ENCODE peak calls at places on chromosome 1, in four cellular contexts. One of them, this sample, is unnamed.

GRCh38 chr1:223712856-223713494 is 636 bp downstream of the CAPN2 start:
- DNase-seq in GM12878: no peak
- DNase-seq in K562: peak; percentile 82
- DNase-seq in HepG2: no peak
- DNase-seq in this sample: peak; percentile 25

GRCh38 chr1:247293047-247293446 is 37.2 kb downstream of the VN1R5 start:
- DNase-seq in GM12878: no peak
- DNase-seq in K562: no peak
- DNase-seq in HepG2: no peak
- DNase-seq in this sample: no peak

GRCh38 chr1:155940993-155941844 is at the start of gene RXFP4:
- DNase-seq in HepG2: peak; percentile 50
- DNase-seq in K562: no peak
- DNase-seq in GM12878: no peak
- DNase-seq in this sample: peak; percentile 25

GRCh38 chr1:213162338-213162737 is 111.3 kb downstream of the RPS6KC1 start:
- DNase-seq in GM12878: no peak
- DNase-seq in K562: no peak
- DNase-seq in HepG2: no peak
- DNase-seq in this sample: no peak

GRCh38 chr1:180230791-180231505 is 884 bp downstream of the LHX4 start:
- DNase-seq in K562: no peak
- DNase-seq in HepG2: no peak
- DNase-seq in GM12878: no peak
- DNase-seq in this sample: peak; percentile 34

GRCh38 chr1:201718346-201719202 is 110.4 kb upstream of the IPO9 start:
- DNase-seq in K562: peak; percentile 87
- DNase-seq in GM12878: no peak
- DNase-seq in HepG2: no peak
- DNase-seq in this sample: no peak

GRCh38 chr1:239811211-239811902 is 280.3 kb upstream of the FMN2 start:
- DNase-seq in HepG2: no peak
- DNase-seq in K562: no peak
- DNase-seq in GM12878: no peak
- DNase-seq in this sample: no peak

GRCh38 chr1:5992034-5992813 is at the start of gene NPHP4:
- DNase-seq in HepG2: peak; percentile 98
- DNase-seq in K562: peak; percentile 99
- DNase-seq in GM12878: peak; percentile 99
- DNase-seq in this sample: peak; percentile 100

GRCh38 chr1:192401832-192402231 is 85.0 kb downstream of the RGS21 start:
- DNase-seq in K562: no peak
- DNase-seq in GM12878: no peak
- DNase-seq in HepG2: no peak
- DNase-seq in this sample: peak; percentile 4

GRCh38 chr1:91803847-91804545 is 82.0 kb downstream of the TGFBR3 start:
- DNase-seq in GM12878: peak; percentile 95
- DNase-seq in K562: no peak
- DNase-seq in HepG2: no peak
- DNase-seq in this sample: no peak

GRCh38 chr1:10319750-10320149 is 79.1 kb upstream of the PGD start:
- DNase-seq in HepG2: no peak
- DNase-seq in GM12878: no peak
- DNase-seq in K562: no peak
- DNase-seq in this sample: no peak

GRCh38 chr1:235041201-235041600 is 87.4 kb downstream of the TOMM20 start:
- DNase-seq in K562: no peak
- DNase-seq in HepG2: no peak
- DNase-seq in GM12878: no peak
- DNase-seq in this sample: no peak

GRCh38 chr1:162185299-162185698 is 115.8 kb downstream of the NOS1AP start:
- DNase-seq in HepG2: no peak
- DNase-seq in GM12878: no peak
- DNase-seq in K562: no peak
- DNase-seq in this sample: no peak

DNA sequence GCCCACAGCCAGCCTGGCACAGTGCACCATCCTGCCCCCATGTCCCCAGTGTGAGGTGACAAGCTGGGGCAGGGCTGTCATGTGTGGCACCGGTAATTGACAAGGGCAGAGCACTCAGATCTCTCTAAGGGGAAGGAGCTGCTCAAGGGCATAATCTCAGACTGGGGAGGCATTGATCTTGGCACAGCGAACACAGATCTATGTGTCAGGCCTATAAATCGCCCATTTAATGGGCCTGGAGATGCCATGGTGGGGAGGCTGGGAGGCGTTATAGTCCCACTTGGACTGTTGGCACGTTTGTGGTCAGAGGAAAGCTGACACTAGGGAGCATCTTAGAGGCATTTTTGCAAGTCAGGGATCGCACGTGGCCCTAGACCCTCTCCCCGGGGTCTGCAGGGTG is 594.1 kb downstream of the PTPRU start:
- DNase-seq in K562: no peak
- DNase-seq in GM12878: no peak
- DNase-seq in HepG2: no peak
- DNase-seq in this sample: no peak
- H3K79me2 ChIP-seq in K562: no peaks in the 10 kb centered on the region
- H3K79me2 ChIP-seq in GM12878: no peaks in the 10 kb centered on the region
- H3K79me2 ChIP-seq in HepG2: no peaks in the 10 kb centered on the region
- H3K79me2 ChIP-seq in this sample: no peaks in the 10 kb centered on the region

GRCh38 chr1:93435443-93435842 is 12.5 kb upstream of the FNBP1L start:
- DNase-seq in HepG2: no peak
- DNase-seq in GM12878: no peak
- DNase-seq in K562: no peak
- DNase-seq in this sample: no peak

GRCh38 chr1:93440272-93440671 is 7.6 kb upstream of the FNBP1L start:
- DNase-seq in GM12878: no peak
- DNase-seq in HepG2: peak; percentile 71
- DNase-seq in K562: no peak
- DNase-seq in this sample: no peak

GRCh38 chr1:93438716-93439115 is 9.2 kb upstream of the FNBP1L start:
- DNase-seq in HepG2: no peak
- DNase-seq in K562: no peak
- DNase-seq in GM12878: no peak
- DNase-seq in this sample: no peak

GRCh38 chr1:93436496-93436895 is 11.4 kb upstream of the FNBP1L start:
- DNase-seq in GM12878: no peak
- DNase-seq in K562: no peak
- DNase-seq in HepG2: no peak
- DNase-seq in this sample: no peak

GRCh38 chr1:93437976-93438605 is 9.8 kb upstream of the FNBP1L start:
- DNase-seq in GM12878: no peak
- DNase-seq in HepG2: peak; percentile 49
- DNase-seq in K562: peak; percentile 23
- DNase-seq in this sample: peak; percentile 69
- TF ChIP-seq MYC in GM12878: no peak
- TF ChIP-seq MYC in HepG2: no peak
- TF ChIP-seq MYC in K562: no peak
- TF ChIP-seq MYC in this sample: no peak

GRCh38 chr1:65527211-65527610 is 106.7 kb downstream of the LEPR start:
- DNase-seq in HepG2: no peak
- DNase-seq in K562: no peak
- DNase-seq in GM12878: no peak
- DNase-seq in this sample: peak; percentile 90
- TF ChIP-seq EZH2 in HepG2: no peak
- TF ChIP-seq EZH2 in K562: no peak
- TF ChIP-seq EZH2 in GM12878: no peak
- TF ChIP-seq EZH2 in this sample: no peak

GRCh38 chr1:52739699-52740467 is 13.6 kb downstream of the ZYG11B start:
- DNase-seq in HepG2: no peak
- DNase-seq in K562: no peak
- DNase-seq in GM12878: no peak
- DNase-seq in this sample: no peak
- H3K79me2 ChIP-seq in HepG2: peaks cover 2% of the 10 kb centered on the region
- H3K79me2 ChIP-seq in K562: peaks cover 17% of the 10 kb centered on the region
- H3K79me2 ChIP-seq in GM12878: peaks cover 2% of the 10 kb centered on the region
- H3K79me2 ChIP-seq in this sample: peaks cover 10% of the 10 kb centered on the region

DNA sequence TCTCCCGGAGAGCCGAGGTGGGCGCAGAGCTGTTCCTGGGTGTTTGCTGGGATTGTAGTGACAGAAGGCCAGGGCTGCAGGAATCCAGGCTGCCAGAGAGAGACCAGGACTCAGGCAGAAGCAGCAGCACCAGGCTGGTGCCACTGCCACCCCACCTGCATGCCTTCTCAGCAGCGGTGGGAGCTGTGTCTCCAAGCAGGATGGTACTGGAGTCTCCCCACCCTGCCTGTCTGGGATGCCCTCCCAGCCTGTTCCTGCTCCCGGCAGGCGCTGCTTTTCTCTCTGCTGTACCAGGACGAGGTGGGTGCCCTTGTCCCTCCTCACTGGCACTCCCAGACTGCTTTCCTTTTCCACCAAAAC is 4.5 kb upstream of the HES4 start:
- DNase-seq in GM12878: no peak
- DNase-seq in HepG2: no peak
- DNase-seq in K562: no peak
- DNase-seq in this sample: no peak
- TF ChIP-seq MYC in GM12878: no peak
- TF ChIP-seq MYC in HepG2: no peak
- TF ChIP-seq MYC in K562: no peak
- TF ChIP-seq MYC in this sample: no peak

GRCh38 chr1:56964349-56964748 is 1.5 kb downstream of the C8B start:
- DNase-seq in K562: no peak
- DNase-seq in GM12878: no peak
- DNase-seq in HepG2: no peak
- DNase-seq in this sample: no peak
- TF ChIP-seq EZH2 in K562: no peak
- TF ChIP-seq EZH2 in GM12878: no peak
- TF ChIP-seq EZH2 in HepG2: no peak
- TF ChIP-seq EZH2 in this sample: no peak

DNA sequence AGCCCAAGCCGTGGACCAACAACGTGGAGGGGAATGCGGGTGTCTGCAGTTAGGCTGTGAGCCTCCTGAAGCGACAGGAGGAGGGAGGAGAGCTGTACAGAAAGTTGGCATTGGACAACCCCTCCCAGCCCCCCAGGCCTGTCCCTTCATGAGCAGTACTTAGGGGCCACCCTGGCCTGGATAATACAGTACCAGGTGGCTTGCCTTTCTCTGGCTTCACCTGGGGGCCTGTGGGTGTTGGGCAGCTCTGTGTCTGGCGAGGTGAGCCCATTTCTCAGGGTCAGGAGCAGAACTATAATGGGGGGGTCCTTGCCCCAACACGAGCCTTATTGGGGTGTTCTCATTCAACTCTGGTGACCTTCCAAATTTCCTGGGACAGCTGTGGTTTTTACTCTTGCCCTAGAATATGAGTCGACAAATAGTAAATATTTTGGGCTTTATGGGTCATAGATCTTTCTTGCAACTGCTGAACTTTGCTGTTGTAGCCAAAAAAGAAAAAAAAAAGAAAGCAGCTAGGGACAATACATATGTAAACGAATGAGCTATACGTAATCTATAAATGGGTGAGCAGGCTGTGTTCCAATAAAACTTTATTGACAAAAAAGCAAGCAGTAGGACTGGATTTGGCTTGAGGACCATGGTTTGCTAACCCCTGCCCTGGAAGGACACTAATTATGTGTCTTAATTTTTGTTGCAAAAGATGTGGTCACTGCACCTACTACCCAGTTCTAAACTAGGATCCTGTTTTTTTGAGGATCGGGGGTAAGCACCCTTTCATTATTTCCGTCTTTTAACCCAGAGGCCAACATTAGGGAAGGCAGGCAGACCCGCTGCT is 11.4 kb downstream of the COQ8A start:
- DNase-seq in GM12878: no peak
- DNase-seq in HepG2: no peak
- DNase-seq in K562: no peak
- DNase-seq in this sample: no peak
- H3K79me2 ChIP-seq in GM12878: no peaks in the 10 kb centered on the region
- H3K79me2 ChIP-seq in HepG2: peaks cover 93% of the 10 kb centered on the region
- H3K79me2 ChIP-seq in K562: peaks cover 12% of the 10 kb centered on the region
- H3K79me2 ChIP-seq in this sample: no peaks in the 10 kb centered on the region

GRCh38 chr1:36091698-36092097 is 3.0 kb downstream of the ADPRS start:
- DNase-seq in K562: no peak
- DNase-seq in GM12878: no peak
- DNase-seq in HepG2: no peak
- DNase-seq in this sample: no peak
- TF ChIP-seq MYC in K562: no peak
- TF ChIP-seq MYC in GM12878: no peak
- TF ChIP-seq MYC in HepG2: no peak
- TF ChIP-seq MYC in this sample: no peak

DNA sequence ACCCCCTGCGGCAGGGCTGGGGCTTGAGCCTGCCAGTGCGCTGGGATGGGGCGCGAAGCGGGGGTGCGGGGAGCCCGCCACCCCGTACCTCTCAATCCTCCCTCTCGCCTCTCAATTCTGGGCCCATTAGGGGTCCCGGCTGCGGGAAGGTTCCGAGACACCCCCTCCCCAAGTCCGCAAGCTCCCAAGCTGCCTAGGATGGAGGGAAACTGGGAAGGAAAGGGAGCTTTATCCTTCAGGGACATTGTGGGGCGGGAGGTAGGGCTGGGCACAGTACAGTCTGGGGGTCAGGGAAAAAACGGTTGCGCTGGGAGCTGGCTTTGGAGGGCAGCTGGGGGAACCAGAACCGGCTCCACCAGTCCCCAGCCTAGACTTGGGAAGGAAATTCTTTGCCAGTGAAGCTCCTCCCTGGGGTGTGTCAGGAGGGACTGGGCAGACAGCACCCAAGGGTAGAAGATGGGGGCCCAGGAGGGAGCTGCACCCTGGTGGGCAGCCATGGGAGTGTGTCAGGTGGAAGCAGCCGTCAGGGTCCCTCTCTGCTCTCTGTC is 904 bp downstream of the GJB3 start:
- DNase-seq in K562: no peak
- DNase-seq in GM12878: no peak
- DNase-seq in HepG2: no peak
- DNase-seq in this sample: no peak
- TF ChIP-seq EZH2 in K562: no peak
- TF ChIP-seq EZH2 in GM12878: no peak
- TF ChIP-seq EZH2 in HepG2: no peak
- TF ChIP-seq EZH2 in this sample: peak; percentile 43

GRCh38 chr1:167233373-167233772 is 12.7 kb downstream of the POU2F1 start:
- DNase-seq in K562: no peak
- DNase-seq in GM12878: no peak
- DNase-seq in HepG2: no peak
- DNase-seq in this sample: no peak
- H3K79me2 ChIP-seq in K562: peaks cover 87% of the 10 kb centered on the region
- H3K79me2 ChIP-seq in GM12878: peaks cover 74% of the 10 kb centered on the region
- H3K79me2 ChIP-seq in HepG2: peaks cover 79% of the 10 kb centered on the region
- H3K79me2 ChIP-seq in this sample: peaks cover 69% of the 10 kb centered on the region

This sample was measured in endothelial cell of umbilical vein.